ENCODE peak calls at places on chromosomes 13 and 19, in nine cellular contexts. N, W, R, Z, D, M, Q, C and B are unnamed samples. For H3K9me3, the result is how much of the 10 kb centered on the place peaks cover.

GRCh38 chr13:113205428-113205931 is 3.0 kb downstream of the PCID2 start:
- DNase-seq in N (no peak), W (no peak), R (no peak), Z (no peak), D (no peak), M (no peak), Q (no peak), C (no peak), B (no peak)

GRCh38 chr13:86729206-86729605 is 930.0 kb upstream of the SLITRK6 start:
- DNase-seq in N (no peak), W (no peak), R (no peak), Z (no peak), D (no peak), M (no peak), Q (no peak), C (no peak), B (no peak)

GRCh38 chr13:46304546-46304945 is 82.5 kb downstream of the RUBCNL start:
- DNase-seq in N (no peak), W (no peak), R (no peak), Z (no peak), D (no peak), M (no peak), Q (no peak), C (no peak), B (no peak)

GRCh38 chr13:27403252-27403678 is 21.2 kb upstream of the GTF3A start:
- DNase-seq in N (no peak), W (no peak), R (no peak), Z (no peak), D (no peak), M (peak), Q (no peak), C (peak), B (no peak)

GRCh38 chr19:16062789-16063188 is 13.5 kb upstream of the TPM4 start:
- DNase-seq in N (peak), W (peak), R (no peak), Z (peak), D (no peak), M (no peak), Q (peak), C (peak), B (no peak)

GRCh38 chr13:20359335-20359734 is 127.2 kb upstream of the GJB6 start:
- DNase-seq in N (no peak), W (no peak), R (no peak), Z (no peak), D (no peak), M (peak), Q (no peak), C (no peak), B (no peak)

GRCh38 chr19:39126593-39127187 is 1.1 kb downstream of the PAK4 start:
- DNase-seq in N (peak), W (no peak), R (peak), Z (no peak), D (no peak), M (no peak), Q (no peak), C (peak), B (peak)

GRCh38 chr19:4369888-4370260 is 26.5 kb downstream of the MPND start:
- DNase-seq in N (peak), W (peak), R (peak), Z (no peak), D (no peak), M (no peak), Q (peak), C (peak), B (no peak)

GRCh38 chr13:26557051-26557392 is 461 bp upstream of the WASF3 start:
- DNase-seq in N (no peak), W (no peak), R (no peak), Z (no peak), D (no peak), M (no peak), Q (no peak), C (no peak), B (no peak)

GRCh38 chr19:3646336-3647092 is 19.9 kb upstream of the CACTIN start:
- DNase-seq in N (no peak), W (no peak), R (no peak), Z (no peak), D (no peak), M (no peak), Q (no peak), C (no peak), B (no peak)

GRCh38 chr19:51714848-51715247 is 8.9 kb downstream of the HAS1 start:
- DNase-seq in N (no peak), W (no peak), R (no peak), Z (no peak), D (no peak), M (no peak), Q (no peak), C (no peak), B (no peak)

GRCh38 chr13:91162180-91162579 is 185.3 kb upstream of the MIR17HG start:
- DNase-seq in N (no peak), W (no peak), R (no peak), Z (no peak), D (no peak), M (no peak), Q (no peak), C (peak), B (no peak)

GRCh38 chr19:22623841-22624221 is 10.3 kb upstream of the ZNF492 start:
- DNase-seq in N (no peak), W (no peak), R (no peak), Z (no peak), D (no peak), M (no peak), Q (no peak), C (no peak), B (no peak)
- TF ChIP-seq CTCF in N (no peak), W (no peak), R (no peak), Z (no peak), D (no peak), M (no peak), Q (no peak), C (no peak), B (no peak)

GRCh38 chr19:9296336-9296735 is 13.3 kb downstream of the ZNF699 start:
- DNase-seq in N (no peak), W (no peak), R (no peak), Z (no peak), D (no peak), M (no peak), Q (no peak), C (no peak), B (no peak)
- H3K9me3 ChIP-seq in N (half or more), W (half or more), R (under half), Z (under half), D (half or more), M (under half), Q (half or more), C (under half), B (under half)

DNA sequence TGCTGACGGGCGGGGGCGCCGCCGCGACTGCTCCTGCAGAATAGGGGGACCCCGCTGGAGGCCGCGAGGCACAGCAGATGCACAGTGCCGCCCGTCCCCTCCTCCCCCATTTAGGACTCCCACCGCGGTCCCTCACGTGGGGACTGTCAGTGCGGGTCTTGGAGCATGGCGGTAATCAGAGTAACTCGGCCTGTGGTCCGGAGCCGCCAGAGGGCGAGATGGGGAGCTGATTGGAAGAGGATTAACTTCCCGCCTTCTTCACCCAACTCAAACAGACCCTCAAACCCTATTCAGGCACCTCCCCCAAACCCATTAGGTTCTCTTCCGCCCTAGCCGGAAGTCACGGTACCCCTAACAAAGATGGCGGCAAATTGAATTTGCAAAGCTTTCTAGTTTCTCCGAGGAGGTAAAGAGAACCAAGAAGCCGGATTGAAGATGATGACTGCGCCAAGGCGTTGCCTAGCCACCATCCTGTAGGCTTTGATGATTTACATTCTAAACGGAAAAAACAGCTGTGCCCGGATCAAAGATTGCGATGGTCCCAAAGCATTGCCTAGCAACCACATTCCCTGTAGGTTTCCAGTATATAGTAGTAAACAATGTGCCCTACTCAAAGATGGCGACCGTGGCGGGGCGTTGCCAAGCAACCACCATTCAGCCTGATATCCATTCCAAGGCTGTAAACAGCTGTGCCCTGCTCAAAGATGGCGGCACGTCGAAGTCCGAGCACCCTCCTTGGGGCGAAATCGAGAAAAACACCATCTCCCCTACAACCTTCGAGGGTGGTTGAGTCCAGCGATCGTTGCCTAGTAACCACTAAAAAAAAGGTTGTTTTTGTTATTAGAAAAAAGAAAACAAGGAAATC is at the start of gene FUZ:
- DNase-seq in N (peak), W (peak), R (peak), Z (peak), D (peak), M (peak), Q (peak), C (peak), B (peak)
- TF ChIP-seq CTCF in N (no peak), W (no peak), R (no peak), Z (peak), D (no peak), M (peak), Q (no peak), C (peak), B (peak)

GRCh38 chr19:20397292-20397691 is 168.3 kb downstream of the ZNF737 start:
- DNase-seq in N (no peak), W (no peak), R (no peak), Z (no peak), D (no peak), M (no peak), Q (no peak), C (no peak), B (no peak)
- H3K9me3 ChIP-seq in N (half or more), W (half or more), R (under half), Z (under half), D (under half), M (under half), Q (half or more), C (under half), B (under half)